ENCODE peak calls at places on chromosome 18, in six cellular contexts. G, A, N, J, F and H are unnamed samples.

GRCh38 chr18:70183441-70183840 is 22.0 kb downstream of the RTTN start:
- DNase-seq in G (no peak), A (no peak), N (no peak), J (no peak), F (no peak), H (no peak)

GRCh38 chr18:75473316-75473715 is 45.8 kb upstream of the SMIM21 start:
- DNase-seq in G (no peak), A (no peak), N (no peak), J (no peak), F (no peak), H (no peak)

GRCh38 chr18:37676276-37676675 is 110.7 kb upstream of the CELF4 start:
- DNase-seq in G (no peak), A (no peak), N (no peak), J (no peak), F (no peak), H (no peak)

GRCh38 chr18:13572148-13572547 is 154.2 kb downstream of the FAM210A start:
- DNase-seq in G (no peak), A (no peak), N (no peak), J (no peak), F (no peak), H (no peak)

GRCh38 chr18:78762753-78763152 is 216.9 kb upstream of the SALL3 start:
- DNase-seq in G (no peak), A (no peak), N (no peak), J (no peak), F (no peak), H (no peak)

GRCh38 chr18:13500227-13500865 is 226.0 kb downstream of the FAM210A start:
- DNase-seq in G (peak), A (peak), N (peak), J (no peak), F (peak), H (no peak)

GRCh38 chr18:3857544-3857943 is 407.6 kb downstream of the TGIF1 start:
- DNase-seq in G (no peak), A (no peak), N (no peak), J (no peak), F (peak), H (no peak)

GRCh38 chr18:40346146-40346545 is 1608.9 kb upstream of the PIK3C3 start:
- DNase-seq in G (no peak), A (no peak), N (no peak), J (no peak), F (no peak), H (no peak)

GRCh38 chr18:9874730-9875129 is 11.0 kb upstream of the TXNDC2 start:
- DNase-seq in G (no peak), A (no peak), N (no peak), J (no peak), F (no peak), H (no peak)
- H3K27ac ChIP-seq in G (no peak), A (no peak), N (no peak), J (no peak), F (no peak), H (no peak)

DNA sequence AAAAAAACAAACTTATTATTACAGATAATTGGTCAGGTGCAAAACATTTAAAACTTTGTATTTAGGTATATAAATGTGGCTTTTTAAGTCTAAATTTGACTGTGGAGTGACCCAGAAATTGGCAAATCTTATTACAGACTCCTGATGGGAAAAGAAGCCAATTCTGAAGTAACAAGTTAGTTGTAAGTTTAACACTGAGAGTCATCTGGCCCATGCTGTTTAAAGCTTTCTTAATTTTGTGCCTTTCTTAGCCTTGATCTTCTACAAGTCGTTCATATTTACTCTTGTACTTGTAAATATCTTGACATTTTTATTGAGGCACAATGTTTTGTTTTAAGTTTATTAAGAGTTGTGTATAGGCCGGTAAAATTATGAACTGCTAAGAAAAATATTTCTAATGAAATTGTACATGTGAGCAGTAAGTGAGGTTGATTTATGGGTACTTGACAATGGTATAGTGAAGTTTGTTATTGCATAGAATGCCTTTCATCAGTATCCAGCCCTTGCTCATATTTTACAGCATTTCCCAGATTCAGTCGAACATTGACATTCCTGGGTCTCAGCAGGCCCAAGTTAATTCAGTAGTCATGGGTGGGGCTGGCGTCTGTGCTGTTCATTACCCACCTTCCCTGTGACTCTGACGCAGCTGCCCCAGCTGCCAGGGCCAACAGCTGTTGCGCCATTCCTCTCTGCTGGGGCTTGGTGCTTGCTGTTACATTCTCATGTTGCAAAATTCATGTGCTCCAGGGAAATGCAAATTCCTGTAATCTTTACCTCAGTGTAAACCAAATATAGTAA is 121.4 kb downstream of the ZNF236 start:
- DNase-seq in G (peak), A (no peak), N (no peak), J (no peak), F (peak), H (no peak)
- H3K27ac ChIP-seq in G (no peak), A (no peak), N (no peak), J (no peak), F (peak), H (no peak)

DNA sequence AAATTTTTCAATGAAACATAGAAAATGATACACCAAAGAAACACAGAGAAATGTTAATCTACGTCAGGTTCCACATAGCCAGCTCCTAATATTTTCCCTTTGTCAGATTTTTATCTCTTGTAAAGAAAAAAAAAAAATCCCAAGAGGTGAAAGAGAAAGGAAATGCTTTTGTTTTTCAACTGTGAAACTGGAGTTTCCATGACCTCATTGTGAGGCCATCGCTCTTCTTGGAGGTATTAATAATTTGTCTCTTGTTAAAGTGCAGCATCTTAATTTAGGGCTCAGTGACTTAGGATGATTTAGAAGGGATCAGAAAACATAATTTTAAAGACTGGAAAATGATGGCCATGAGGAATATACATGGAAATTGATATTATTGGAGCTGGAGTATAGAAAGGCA is 21.7 kb downstream of the ARHGAP28 start:
- DNase-seq in G (no peak), A (no peak), N (no peak), J (no peak), F (no peak), H (no peak)
- H3K27ac ChIP-seq in G (no peak), A (no peak), N (peak), J (no peak), F (peak), H (no peak)

DNA sequence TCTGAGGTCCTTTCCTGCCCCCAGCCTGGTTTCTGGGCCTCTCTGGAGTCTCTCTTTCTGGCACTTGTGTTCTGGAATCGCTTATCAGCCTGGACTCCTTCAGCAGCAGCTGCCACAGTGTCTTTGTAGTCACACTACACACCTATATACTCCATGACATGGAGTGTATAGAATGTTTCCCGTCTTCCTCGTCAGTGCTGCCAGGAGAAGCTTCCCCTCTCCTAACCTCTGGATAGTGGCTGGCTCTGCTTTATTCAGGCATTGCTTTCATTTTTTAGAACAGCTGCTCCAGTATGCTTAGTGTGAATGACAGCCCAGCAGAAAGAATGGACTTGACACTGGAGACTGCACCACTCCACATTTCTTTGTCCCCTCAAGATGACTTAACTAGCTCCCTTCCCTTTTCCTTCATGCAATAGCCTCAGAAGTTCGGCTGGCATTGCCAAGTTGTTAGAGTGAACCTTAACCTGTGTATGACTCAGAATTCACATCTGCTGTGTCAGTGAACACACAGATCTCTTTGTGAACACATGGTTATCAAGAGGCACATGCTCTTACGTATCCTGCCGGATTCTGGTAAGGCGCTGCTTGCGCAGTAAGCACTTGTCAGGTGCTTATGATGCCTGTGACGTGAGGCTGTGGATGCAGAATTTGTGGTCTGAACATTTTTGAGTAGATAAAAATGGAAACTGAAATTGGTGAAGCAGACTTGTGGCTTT is 73.8 kb downstream of the NEDD4L start:
- DNase-seq in G (peak), A (no peak), N (no peak), J (no peak), F (peak), H (peak)
- H3K27ac ChIP-seq in G (peak), A (no peak), N (peak), J (no peak), F (peak), H (no peak)

DNA sequence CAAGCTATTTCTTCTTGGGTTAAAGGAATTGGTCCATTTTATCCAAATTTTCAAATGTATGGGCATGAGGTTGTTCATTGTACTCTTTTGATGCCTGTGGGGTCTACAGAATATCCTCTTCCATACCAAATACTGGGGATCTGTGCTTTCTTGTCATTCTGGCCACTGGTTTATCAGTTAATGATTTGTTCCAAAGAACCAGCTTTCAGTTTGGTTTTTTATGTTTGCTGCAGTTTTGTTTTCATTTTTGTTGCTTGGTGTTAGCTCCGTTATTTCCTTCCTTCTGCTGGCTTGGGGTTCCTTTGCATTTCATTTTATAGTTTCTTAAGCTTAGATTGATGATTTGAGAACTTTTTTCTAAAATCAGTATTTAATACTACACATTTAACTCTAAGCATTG is 45.5 kb downstream of the SLC66A2 start:
- DNase-seq in G (no peak), A (no peak), N (no peak), J (no peak), F (no peak), H (no peak)
- H3K27ac ChIP-seq in G (no peak), A (no peak), N (no peak), J (no peak), F (no peak), H (no peak)

DNA sequence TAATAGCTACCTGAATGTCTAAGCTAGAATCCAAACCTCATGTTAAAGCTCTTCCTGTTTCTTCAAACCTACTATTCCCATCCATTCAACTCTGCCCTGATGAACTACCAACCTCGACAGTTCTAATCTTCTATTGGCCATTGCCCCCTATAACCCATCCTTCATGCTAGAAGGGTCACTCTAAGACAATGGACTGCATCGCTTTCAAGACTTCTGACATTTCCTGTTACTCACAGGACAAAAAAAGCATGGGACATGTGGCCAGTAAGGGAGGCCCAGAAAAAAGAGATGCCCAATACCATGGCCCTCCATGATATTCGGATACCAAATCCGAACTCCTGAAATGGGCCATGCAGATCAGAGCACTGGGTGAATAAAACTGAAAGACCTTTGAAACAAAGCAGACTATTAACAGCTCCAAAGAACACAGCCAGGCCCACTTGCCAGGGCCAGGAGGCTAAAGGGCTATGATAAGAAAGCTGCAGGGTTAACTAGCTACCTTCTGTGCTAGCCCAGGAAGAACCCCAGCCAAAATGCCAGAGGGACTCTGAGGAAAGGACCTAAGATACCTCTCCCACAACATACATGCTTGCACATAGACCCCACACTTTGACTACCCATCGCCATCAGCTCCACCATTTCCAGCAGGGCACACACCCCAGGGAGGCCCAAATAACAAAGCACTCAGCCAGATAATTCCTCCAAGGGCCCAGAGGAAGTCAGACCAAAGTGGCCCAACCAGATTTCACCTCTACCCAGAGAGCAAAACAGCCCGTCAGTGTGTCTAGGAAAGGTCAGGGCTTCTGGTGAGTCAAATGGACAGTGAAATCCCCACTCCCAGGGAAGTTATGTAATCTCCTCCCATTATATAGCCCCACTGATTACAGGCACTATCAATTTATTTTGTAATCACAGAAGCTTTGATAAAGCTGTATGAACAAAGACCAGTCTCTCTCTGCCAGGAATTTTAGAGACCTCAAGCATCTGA is 4.3 kb downstream of the B4GALT6 start:
- DNase-seq in G (no peak), A (no peak), N (peak), J (no peak), F (no peak), H (no peak)
- H3K27ac ChIP-seq in G (no peak), A (no peak), N (no peak), J (no peak), F (no peak), H (peak)

GRCh38 chr18:67282796-67283195 is 233.7 kb downstream of the DSEL start:
- DNase-seq in G (no peak), A (no peak), N (no peak), J (no peak), F (no peak), H (no peak)
- H3K27ac ChIP-seq in G (no peak), A (no peak), N (no peak), J (no peak), F (no peak), H (no peak)

GRCh38 chr18:58965930-58966662 is 101.4 kb downstream of the ZNF532 start:
- DNase-seq in G (no peak), A (no peak), N (no peak), J (no peak), F (no peak), H (no peak)

GRCh38 chr18:58967643-58968291 is 103.1 kb downstream of the ZNF532 start:
- DNase-seq in G (no peak), A (no peak), N (peak), J (no peak), F (peak), H (no peak)

GRCh38 chr18:58962331-58962730 is 97.7 kb downstream of the ZNF532 start:
- DNase-seq in G (no peak), A (no peak), N (peak), J (no peak), F (no peak), H (no peak)

GRCh38 chr18:58966704-58967103 is 102.0 kb downstream of the ZNF532 start:
- DNase-seq in G (no peak), A (no peak), N (no peak), J (no peak), F (no peak), H (no peak)

DNA sequence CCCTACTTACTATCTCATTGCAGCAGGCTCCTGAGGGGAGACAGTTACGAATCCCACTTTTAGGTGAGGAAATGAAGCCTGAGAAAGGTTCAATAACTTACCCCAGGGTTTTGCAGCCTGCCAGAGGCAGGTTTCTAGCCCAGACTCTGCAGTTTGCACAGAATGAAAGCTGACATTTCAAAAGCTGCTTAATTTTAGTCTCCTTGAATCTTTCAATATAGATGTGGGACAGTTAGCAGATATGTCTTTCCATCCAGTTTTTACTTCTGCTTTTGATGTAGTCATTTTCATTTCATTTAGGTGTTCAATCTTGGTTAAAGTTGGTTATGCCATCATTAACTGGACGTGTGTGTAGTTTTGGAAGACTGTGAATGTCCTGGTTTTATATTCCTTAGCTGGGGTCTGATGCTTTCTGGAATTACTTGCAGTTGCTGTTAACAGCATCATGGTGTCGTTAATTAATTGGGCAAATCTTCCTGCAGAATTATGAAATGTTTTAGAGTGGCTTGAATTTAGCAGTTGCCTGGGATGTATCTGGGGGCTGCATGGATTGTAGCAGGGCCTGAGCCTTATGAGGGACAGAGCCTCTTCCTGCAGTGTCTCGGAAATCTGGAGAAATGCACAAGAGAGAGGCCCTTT is 100.7 kb downstream of the ZNF532 start:
- DNase-seq in G (no peak), A (no peak), N (peak), J (no peak), F (no peak), H (no peak)
- H3K27ac ChIP-seq in G (peak), A (no peak), N (no peak), J (no peak), F (peak), H (no peak)

DNA sequence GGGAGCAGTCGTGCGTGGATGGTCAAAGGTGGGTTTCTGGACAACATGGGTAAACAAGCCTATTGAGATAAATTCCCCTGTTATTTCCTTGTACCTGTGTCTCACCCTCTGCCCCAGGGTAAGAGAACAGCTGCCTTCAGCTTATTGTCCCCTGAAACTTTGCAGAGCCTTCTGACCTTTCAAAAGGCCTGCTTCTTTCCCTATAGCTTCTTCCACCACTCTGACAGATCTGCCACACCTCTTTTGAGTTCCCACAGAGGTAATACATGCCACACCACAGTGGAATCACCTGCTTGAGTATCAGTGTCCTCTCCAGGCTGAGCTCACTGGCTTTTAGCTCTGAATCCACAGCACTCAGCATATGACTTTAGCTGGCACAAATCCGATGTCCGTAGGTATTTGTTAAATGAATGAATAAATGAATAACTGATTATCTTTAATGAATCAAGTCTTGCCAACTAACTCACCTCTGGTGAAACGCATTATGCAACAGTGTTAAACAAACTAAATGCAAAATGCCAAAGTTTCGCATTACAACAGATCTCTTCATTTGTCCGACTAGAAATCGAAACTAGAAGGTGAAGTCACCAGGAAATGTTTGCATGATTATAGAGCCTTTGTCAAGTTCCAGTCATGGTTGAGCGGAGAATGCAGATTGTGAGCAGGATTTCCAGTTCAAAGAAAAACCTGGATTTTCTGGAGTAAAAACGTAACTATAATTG is 16.3 kb downstream of the DYNAP start:
- DNase-seq in G (no peak), A (no peak), N (peak), J (no peak), F (peak), H (no peak)
- H3K27ac ChIP-seq in G (no peak), A (no peak), N (no peak), J (no peak), F (peak), H (no peak)